ENCODE peak calls at places on chromosomes 13 and 19, in six cellular contexts. One of them, this sample, is unnamed.

GRCh38 chr19:50238043-50238442 is 34.6 kb downstream of the MYH14 start:
- DNase-seq in WTC11: no peak
- DNase-seq in SK-N-SH: no peak
- DNase-seq in HCT116: no peak
- DNase-seq in A549: no peak
- DNase-seq in K562: no peak
- DNase-seq in this sample: no peak

GRCh38 chr13:90713436-90714133 is 633.9 kb upstream of the MIR17HG start:
- DNase-seq in WTC11: no peak
- DNase-seq in SK-N-SH: peak
- DNase-seq in HCT116: no peak
- DNase-seq in A549: no peak
- DNase-seq in K562: no peak
- DNase-seq in this sample: peak

GRCh38 chr19:45667620-45668341 is at the start of gene GIPR:
- DNase-seq in WTC11: peak
- DNase-seq in SK-N-SH: peak
- DNase-seq in HCT116: peak
- DNase-seq in A549: peak
- DNase-seq in K562: peak
- DNase-seq in this sample: peak

GRCh38 chr13:106352850-106353249 is 182.6 kb downstream of the EFNB2 start:
- DNase-seq in WTC11: no peak
- DNase-seq in SK-N-SH: no peak
- DNase-seq in HCT116: no peak
- DNase-seq in A549: no peak
- DNase-seq in K562: no peak
- DNase-seq in this sample: no peak

GRCh38 chr13:112976526-112976925 is 7.5 kb downstream of the MCF2L start:
- DNase-seq in WTC11: no peak
- DNase-seq in SK-N-SH: no peak
- DNase-seq in HCT116: no peak
- DNase-seq in A549: no peak
- DNase-seq in K562: no peak
- DNase-seq in this sample: no peak

GRCh38 chr13:73429691-73430090 is 370.9 kb downstream of the KLF5 start:
- DNase-seq in WTC11: no peak
- DNase-seq in SK-N-SH: no peak
- DNase-seq in HCT116: peak
- DNase-seq in A549: peak
- DNase-seq in K562: no peak
- DNase-seq in this sample: no peak

GRCh38 chr13:40146586-40147240 is 491.3 kb downstream of the COG6 start:
- DNase-seq in WTC11: no peak
- DNase-seq in SK-N-SH: peak
- DNase-seq in HCT116: no peak
- DNase-seq in A549: no peak
- DNase-seq in K562: no peak
- DNase-seq in this sample: no peak

GRCh38 chr19:32971715-32972540 is at the start of the genes CEP89 and FAAP24:
- DNase-seq in WTC11: peak
- DNase-seq in SK-N-SH: peak
- DNase-seq in HCT116: peak
- DNase-seq in A549: peak
- DNase-seq in K562: peak
- DNase-seq in this sample: peak

GRCh38 chr13:108322206-108322824 is 52.8 kb downstream of the TNFSF13B start:
- DNase-seq in WTC11: no peak
- DNase-seq in SK-N-SH: peak
- DNase-seq in HCT116: peak
- DNase-seq in A549: peak
- DNase-seq in K562: peak
- DNase-seq in this sample: peak

GRCh38 chr13:44108345-44108858 is 228.7 kb downstream of the LACC1 start:
- DNase-seq in WTC11: no peak
- DNase-seq in SK-N-SH: no peak
- DNase-seq in HCT116: no peak
- DNase-seq in A549: peak
- DNase-seq in K562: no peak
- DNase-seq in this sample: no peak

GRCh38 chr19:47129579-47129978 is 1.1 kb upstream of the SAE1 start:
- DNase-seq in WTC11: no peak
- DNase-seq in SK-N-SH: no peak
- DNase-seq in HCT116: no peak
- DNase-seq in A549: no peak
- DNase-seq in K562: no peak
- DNase-seq in this sample: no peak

GRCh38 chr13:98405107-98405571 is 171.8 kb downstream of the STK24 start:
- DNase-seq in WTC11: peak
- DNase-seq in SK-N-SH: peak
- DNase-seq in HCT116: no peak
- DNase-seq in A549: no peak
- DNase-seq in K562: no peak
- DNase-seq in this sample: no peak

GRCh38 chr13:60787083-60787482 is 390.1 kb downstream of the TDRD3 start:
- DNase-seq in WTC11: no peak
- DNase-seq in SK-N-SH: no peak
- DNase-seq in HCT116: no peak
- DNase-seq in A549: no peak
- DNase-seq in K562: no peak
- DNase-seq in this sample: peak

GRCh38 chr19:50258918-50259372 is 55.5 kb downstream of the MYH14 start:
- DNase-seq in WTC11: peak
- DNase-seq in SK-N-SH: peak
- DNase-seq in HCT116: no peak
- DNase-seq in A549: peak
- DNase-seq in K562: peak
- DNase-seq in this sample: peak

GRCh38 chr13:98710521-98710920 is 42.0 kb downstream of the SLC15A1 start:
- DNase-seq in WTC11: no peak
- DNase-seq in SK-N-SH: no peak
- DNase-seq in HCT116: no peak
- DNase-seq in A549: no peak
- DNase-seq in K562: no peak
- DNase-seq in this sample: no peak

GRCh38 chr13:21996049-21996448 is 325.2 kb downstream of the FGF9 start:
- DNase-seq in WTC11: no peak
- DNase-seq in SK-N-SH: no peak
- DNase-seq in HCT116: no peak
- DNase-seq in A549: no peak
- DNase-seq in K562: no peak
- DNase-seq in this sample: no peak

GRCh38 chr13:102814025-102814607 is 15.2 kb downstream of the BIVM start:
- DNase-seq in WTC11: no peak
- DNase-seq in SK-N-SH: no peak
- DNase-seq in HCT116: no peak
- DNase-seq in A549: no peak
- DNase-seq in K562: no peak
- DNase-seq in this sample: no peak

GRCh38 chr13:95698047-95698749 is 21.3 kb downstream of the DNAJC3 start:
- DNase-seq in WTC11: no peak
- DNase-seq in SK-N-SH: no peak
- DNase-seq in HCT116: peak
- DNase-seq in A549: no peak
- DNase-seq in K562: peak
- DNase-seq in this sample: no peak

GRCh38 chr19:30111456-30111855 is 169.4 kb downstream of the URI1 start:
- DNase-seq in WTC11: no peak
- DNase-seq in SK-N-SH: peak
- DNase-seq in HCT116: no peak
- DNase-seq in A549: no peak
- DNase-seq in K562: no peak
- DNase-seq in this sample: peak

GRCh38 chr19:12668937-12669271 is 2.3 kb downstream of the WDR83 start:
- DNase-seq in WTC11: no peak
- DNase-seq in SK-N-SH: peak
- DNase-seq in HCT116: no peak
- DNase-seq in A549: no peak
- DNase-seq in K562: peak
- DNase-seq in this sample: peak

GRCh38 chr13:40440990-40441820 is 225.2 kb downstream of the FOXO1 start:
- DNase-seq in WTC11: no peak
- DNase-seq in SK-N-SH: peak
- DNase-seq in HCT116: no peak
- DNase-seq in A549: no peak
- DNase-seq in K562: no peak
- DNase-seq in this sample: no peak

GRCh38 chr13:94199135-94199534 is 280.3 kb downstream of the DCT start:
- DNase-seq in WTC11: no peak
- DNase-seq in SK-N-SH: no peak
- DNase-seq in HCT116: no peak
- DNase-seq in A549: no peak
- DNase-seq in K562: no peak
- DNase-seq in this sample: no peak

GRCh38 chr19:40578442-40578908 is 1.8 kb downstream of the SHKBP1 start:
- DNase-seq in WTC11: peak
- DNase-seq in SK-N-SH: peak
- DNase-seq in HCT116: no peak
- DNase-seq in A549: peak
- DNase-seq in K562: peak
- DNase-seq in this sample: peak

GRCh38 chr19:49887653-49888477 is 8.8 kb downstream of the IL4I1 start:
- DNase-seq in WTC11: no peak
- DNase-seq in SK-N-SH: no peak
- DNase-seq in HCT116: no peak
- DNase-seq in A549: no peak
- DNase-seq in K562: no peak
- DNase-seq in this sample: no peak

GRCh38 chr19:17058236-17058635 is 17.0 kb downstream of the HAUS8 start:
- DNase-seq in WTC11: no peak
- DNase-seq in SK-N-SH: no peak
- DNase-seq in HCT116: no peak
- DNase-seq in A549: no peak
- DNase-seq in K562: no peak
- DNase-seq in this sample: no peak

GRCh38 chr13:25286308-25286968 is 850 bp downstream of the MTMR6 start:
- DNase-seq in WTC11: no peak
- DNase-seq in SK-N-SH: peak
- DNase-seq in HCT116: no peak
- DNase-seq in A549: no peak
- DNase-seq in K562: no peak
- DNase-seq in this sample: peak

GRCh38 chr13:62964522-62964921 is 1548.9 kb upstream of the PCDH20 start:
- DNase-seq in WTC11: no peak
- DNase-seq in SK-N-SH: no peak
- DNase-seq in HCT116: no peak
- DNase-seq in A549: no peak
- DNase-seq in K562: no peak
- DNase-seq in this sample: no peak

GRCh38 chr19:40365613-40366401 is 17.3 kb downstream of the PLD3 start:
- DNase-seq in WTC11: peak
- DNase-seq in SK-N-SH: peak
- DNase-seq in HCT116: no peak
- DNase-seq in A549: peak
- DNase-seq in K562: peak
- DNase-seq in this sample: peak

GRCh38 chr13:59000770-59001169 is 1163.0 kb downstream of the DIAPH3 start:
- DNase-seq in WTC11: no peak
- DNase-seq in SK-N-SH: no peak
- DNase-seq in HCT116: no peak
- DNase-seq in A549: no peak
- DNase-seq in K562: no peak
- DNase-seq in this sample: no peak

GRCh38 chr13:23411706-23412105 is 21.8 kb downstream of the SACS start:
- DNase-seq in WTC11: no peak
- DNase-seq in SK-N-SH: no peak
- DNase-seq in HCT116: no peak
- DNase-seq in A549: no peak
- DNase-seq in K562: no peak
- DNase-seq in this sample: no peak
- TF ChIP-seq MAX in WTC11: no peak
- TF ChIP-seq MAX in SK-N-SH: no peak
- TF ChIP-seq MAX in HCT116: no peak
- TF ChIP-seq MAX in A549: no peak
- TF ChIP-seq MAX in K562: no peak
- TF ChIP-seq MAX in this sample: no peak

GRCh38 chr19:51691122-51692064 is 1.7 kb upstream of the SPACA6 start:
- DNase-seq in WTC11: peak
- DNase-seq in SK-N-SH: peak
- DNase-seq in HCT116: no peak
- DNase-seq in A549: no peak
- DNase-seq in K562: no peak
- DNase-seq in this sample: no peak
- TF ChIP-seq MAX in WTC11: no peak
- TF ChIP-seq MAX in SK-N-SH: no peak
- TF ChIP-seq MAX in HCT116: no peak
- TF ChIP-seq MAX in A549: no peak
- TF ChIP-seq MAX in K562: no peak
- TF ChIP-seq MAX in this sample: no peak

DNA sequence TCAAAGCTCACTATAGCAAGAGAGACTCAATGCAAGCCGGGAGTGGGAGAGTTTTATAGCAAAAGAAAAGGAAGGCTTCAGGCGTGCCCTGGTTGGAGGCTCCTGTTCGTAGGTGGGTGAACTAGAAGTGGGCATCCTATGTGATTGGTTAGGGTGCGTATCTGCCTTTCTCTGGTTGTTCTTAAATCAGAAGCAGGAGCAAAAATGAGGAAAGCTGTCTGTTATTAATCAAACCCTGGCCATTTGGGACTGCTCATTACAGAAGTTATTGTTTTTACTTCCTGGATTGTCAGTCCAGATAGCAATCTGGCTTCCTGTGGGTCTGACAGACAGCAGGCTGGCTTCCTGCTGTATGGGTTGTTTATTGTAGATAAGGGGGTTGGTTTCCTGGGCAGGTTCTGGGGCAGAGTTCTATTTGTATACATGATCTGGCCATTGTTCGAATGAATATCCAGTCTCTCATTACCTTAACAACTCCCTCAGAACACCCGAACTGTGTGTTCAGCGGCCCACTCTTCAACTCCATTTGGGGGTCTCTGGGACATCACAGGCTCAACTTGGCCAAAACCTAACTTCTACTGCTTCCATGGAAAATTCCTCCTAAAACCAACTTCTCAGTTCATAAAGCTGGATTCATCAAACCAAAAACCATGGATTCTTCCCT is 1.6 kb downstream of the ZNF792 start:
- DNase-seq in WTC11: no peak
- DNase-seq in SK-N-SH: peak
- DNase-seq in HCT116: no peak
- DNase-seq in A549: no peak
- DNase-seq in K562: peak
- DNase-seq in this sample: peak
- TF ChIP-seq MAX in WTC11: no peak
- TF ChIP-seq MAX in SK-N-SH: no peak
- TF ChIP-seq MAX in HCT116: no peak
- TF ChIP-seq MAX in A549: no peak
- TF ChIP-seq MAX in K562: no peak
- TF ChIP-seq MAX in this sample: no peak

DNA sequence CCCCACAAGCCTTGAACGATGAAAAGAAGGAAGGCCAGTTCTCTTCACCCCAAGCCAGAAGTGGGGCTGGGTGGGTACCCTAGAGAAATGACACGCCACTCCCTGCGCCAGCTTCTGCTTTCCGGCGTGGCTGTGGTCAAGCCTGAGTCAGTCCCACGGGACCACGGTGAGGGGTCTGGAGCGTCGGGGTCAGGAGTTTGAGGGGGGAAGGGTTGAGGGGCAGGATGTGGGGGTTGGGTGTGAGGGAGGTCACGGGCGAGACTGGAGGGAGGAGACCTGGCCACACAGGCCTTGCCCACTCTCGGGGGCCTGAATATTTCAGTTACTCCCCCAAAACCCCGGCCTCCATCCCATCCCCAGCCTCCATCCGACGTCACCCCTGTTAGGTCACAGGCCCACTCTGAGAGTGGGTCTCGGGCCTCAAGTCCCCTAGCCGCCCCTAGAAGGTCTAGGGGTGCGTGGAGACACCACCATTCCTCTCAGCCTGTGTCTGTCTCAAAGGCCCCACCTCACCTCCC is 500 bp upstream of the IFI30 start:
- DNase-seq in WTC11: no peak
- DNase-seq in SK-N-SH: no peak
- DNase-seq in HCT116: no peak
- DNase-seq in A549: no peak
- DNase-seq in K562: peak
- DNase-seq in this sample: peak
- TF ChIP-seq MAX in WTC11: no peak
- TF ChIP-seq MAX in SK-N-SH: no peak
- TF ChIP-seq MAX in HCT116: no peak
- TF ChIP-seq MAX in A549: no peak
- TF ChIP-seq MAX in K562: no peak
- TF ChIP-seq MAX in this sample: no peak

This sample was measured in NB4.